ENCODE peak calls at places on chromosomes 5 and 9, in seven cellular contexts. X is neural progenitor cell, D is fibroblast of villous mesenchyme, S is tibial nerve, K is A549, W is fibroblast of the aortic adventitia, J is uterus. L is an unnamed sample.
A peak's percentile ranks its signal among the peaks of the same experiment; 100 is the strongest.

GRCh38 chr5:135033026-135033861 is 784 bp downstream of the PITX1 start:
- DNase-seq in D (peak; percentile 56), W (peak; percentile 47), X (peak; percentile 83), K (peak; percentile 32), S (no peak), J (no peak), L (peak; percentile 27)

GRCh38 chr9:70389642-70390266 is 24.7 kb downstream of the KLF9 start:
- DNase-seq in D (peak; percentile 57), S (no peak), K (no peak), W (peak; percentile 62), J (no peak), X (peak; percentile 26), L (peak; percentile 61)

GRCh38 chr5:435156-435790 is 7.7 kb upstream of the EXOC3 start:
- DNase-seq in J (no peak), S (no peak), K (no peak), W (no peak), D (no peak), X (no peak), L (no peak)

GRCh38 chr9:34927061-34927460 is 31.0 kb upstream of the PHF24 start:
- DNase-seq in S (no peak), W (no peak), X (no peak), J (no peak), D (no peak), K (no peak), L (no peak)

GRCh38 chr5:10989577-10990263 is 228.7 kb upstream of the DAP start:
- DNase-seq in S (no peak), K (no peak), D (no peak), J (no peak), X (no peak), W (no peak), L (no peak)

GRCh38 chr5:9188131-9188530 is 357.7 kb downstream of the SEMA5A start:
- DNase-seq in W (peak; percentile 58), D (peak; percentile 92), X (no peak), J (no peak), K (no peak), S (no peak), L (peak; percentile 95)

GRCh38 chr9:80648336-80648735 is 1041.0 kb downstream of the TLE1 start:
- DNase-seq in S (no peak), X (no peak), D (peak; percentile 10), J (no peak), W (peak; percentile 69), K (no peak), L (peak; percentile 78)

GRCh38 chr5:95163079-95163478 is 121.8 kb downstream of the MCTP1 start:
- DNase-seq in J (no peak), K (no peak), D (no peak), W (no peak), S (no peak), X (no peak), L (no peak)

GRCh38 chr5:138466058-138466899 is 1.0 kb downstream of the EGR1 start:
- DNase-seq in W (peak; percentile 55), X (no peak), J (no peak), S (peak; percentile 25), D (peak; percentile 17), K (no peak), L (peak; percentile 42)

GRCh38 chr9:79883073-79883645 is 311.4 kb downstream of the TLE4 start:
- DNase-seq in W (no peak), J (no peak), S (no peak), D (no peak), K (no peak), X (no peak), L (no peak)

GRCh38 chr5:26388946-26389345 is 649.4 kb downstream of the CDH9 start:
- DNase-seq in S (no peak), W (no peak), J (no peak), K (no peak), D (no peak), X (no peak), L (no peak)

GRCh38 chr9:86827893-86828292 is 119.4 kb downstream of the GAS1 start:
- DNase-seq in W (no peak), D (peak; percentile 28), S (no peak), X (no peak), K (no peak), J (no peak), L (peak; percentile 10)

GRCh38 chr9:12657998-12658397 is 35.2 kb upstream of the TYRP1 start:
- DNase-seq in J (no peak), X (no peak), K (no peak), D (no peak), W (no peak), S (no peak), L (no peak)

GRCh38 chr5:351911-352225 is 30.4 kb downstream of the AHRR start:
- DNase-seq in K (no peak), W (no peak), D (no peak), S (no peak), J (no peak), X (no peak), L (no peak)

GRCh38 chr9:1042466-1042865 is 7.7 kb upstream of the DMRT2 start:
- DNase-seq in S (no peak), D (no peak), W (no peak), J (no peak), X (no peak), K (no peak), L (no peak)
- TF ChIP-seq CTCF in S (peak; percentile 41), D (no peak), W (no peak), J (peak; percentile 16), X (no peak), K (no peak), L (no peak)

GRCh38 chr9:123742009-123742767 is 187.7 kb downstream of the DENND1A start:
- DNase-seq in J (no peak), K (no peak), S (peak; percentile 37), X (peak; percentile 36), W (peak; percentile 47), D (peak; percentile 94), L (peak; percentile 74)
- H3K4me3 ChIP-seq in J (no peak overlapping the region), K (no peak overlapping the region), S (no peak overlapping the region), X (no peak overlapping the region), W (no peak overlapping the region), D (no peak overlapping the region), L (no peak overlapping the region)

DNA sequence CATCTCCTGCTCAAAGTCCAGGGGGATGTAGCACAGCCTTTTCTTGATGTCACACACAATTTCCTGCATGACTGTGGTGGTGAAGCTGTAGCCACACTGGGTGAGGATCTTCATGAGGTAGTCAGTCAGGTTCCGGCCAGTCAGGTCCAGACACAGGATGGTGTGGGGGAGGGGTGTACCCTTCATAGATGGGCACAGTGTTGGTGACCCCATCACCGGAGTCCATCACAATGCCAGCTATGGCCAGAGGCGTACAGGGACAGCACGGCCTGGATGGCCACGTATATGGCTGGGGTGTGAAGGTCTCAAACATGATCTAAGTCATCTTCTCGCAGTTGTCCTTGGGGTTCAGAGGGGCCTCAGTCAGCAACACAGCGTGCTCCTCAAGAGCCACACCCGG is 19.7 kb upstream of the SPZ1 start:
- DNase-seq in S (no peak), D (no peak), W (no peak), K (no peak), J (no peak), X (no peak), L (no peak)
- TF ChIP-seq CTCF in S (no peak), D (no peak), W (no peak), K (no peak), J (no peak), X (no peak), L (no peak)

GRCh38 chr5:158641016-158641415 is 458.7 kb downstream of the EBF1 start:
- DNase-seq in X (no peak), K (no peak), S (no peak), J (peak; percentile 21), D (no peak), W (no peak), L (no peak)
- H3K4me3 ChIP-seq in X (no peak overlapping the region), K (no peak overlapping the region), S (no peak overlapping the region), J (no peak overlapping the region), D (no peak overlapping the region), W (no peak overlapping the region), L (no peak overlapping the region)

GRCh38 chr9:129885018-129885669 is 49.9 kb downstream of the USP20 start:
- DNase-seq in J (peak; percentile 42), W (no peak), X (peak; percentile 37), D (no peak), K (no peak), S (peak; percentile 40), L (no peak)
- TF ChIP-seq CTCF in J (no peak), W (no peak), X (no peak), D (peak; percentile 29), K (no peak), S (peak; percentile 6), L (peak; percentile 39)

DNA sequence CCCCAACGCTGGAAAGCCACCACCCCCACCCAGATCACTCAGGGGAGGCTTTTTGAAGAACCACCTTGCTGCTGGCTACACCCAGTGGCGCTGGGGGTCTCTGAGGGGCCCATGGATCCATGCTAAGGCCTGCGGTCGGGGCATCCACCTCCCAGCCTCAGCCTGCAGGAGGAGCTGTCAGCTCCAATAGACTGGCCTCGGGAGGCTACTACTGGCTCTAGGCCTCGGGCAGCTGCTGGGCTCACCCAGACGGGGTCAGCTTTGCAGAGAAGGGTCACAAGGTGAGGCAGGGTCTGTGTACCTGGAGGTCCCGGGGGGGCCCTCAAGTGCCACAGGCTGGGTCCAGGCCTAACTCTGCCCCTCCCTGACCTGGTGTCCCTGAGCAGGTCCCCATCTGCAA is 193.7 kb downstream of the OLFM1 start:
- DNase-seq in X (peak; percentile 60), D (no peak), J (no peak), S (no peak), W (no peak), K (no peak), L (no peak)
- H3K4me3 ChIP-seq in X (no peak overlapping the region), D (no peak overlapping the region), J (no peak overlapping the region), S (no peak overlapping the region), W (no peak overlapping the region), K (no peak overlapping the region), L (no peak overlapping the region)

DNA sequence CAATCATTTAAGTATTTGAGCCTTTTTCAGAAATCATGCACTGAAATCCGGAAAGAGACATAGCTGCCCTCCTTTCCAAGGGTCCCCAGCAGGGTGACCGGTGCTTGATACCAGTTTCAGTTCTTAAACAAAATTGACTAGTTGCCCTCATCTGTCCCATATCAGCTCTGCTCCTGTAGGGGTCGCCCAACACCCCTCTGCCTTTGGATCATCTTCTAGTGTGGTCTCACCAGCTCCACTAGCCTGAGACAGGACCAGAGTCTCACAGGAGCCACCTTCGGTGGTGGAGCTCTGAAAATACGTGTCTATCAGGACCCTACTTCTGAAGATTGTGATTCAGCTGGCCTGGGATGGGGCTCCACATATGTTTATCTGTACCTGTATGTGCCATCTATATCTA is 428.2 kb downstream of the ENC1 start:
- DNase-seq in D (peak; percentile 42), W (peak; percentile 16), J (no peak), S (no peak), X (peak; percentile 46), K (no peak), L (peak; percentile 68)
- TF ChIP-seq CTCF in D (peak; percentile 53), W (peak; percentile 34), J (no peak), S (no peak), X (peak; percentile 59), K (peak; percentile 25), L (peak; percentile 74)

GRCh38 chr9:112884086-112884485 is 6.6 kb downstream of the SLC46A2 start:
- DNase-seq in S (no peak), W (peak; percentile 37), D (no peak), J (no peak), X (no peak), K (no peak), L (peak; percentile 26)
- H3K4me3 ChIP-seq in S (no peak overlapping the region), W (no peak overlapping the region), D (no peak overlapping the region), J (no peak overlapping the region), X (no peak overlapping the region), K (no peak overlapping the region), L (no peak overlapping the region)

L was measured in choroid plexus epithelial cell.